ENCODE peak calls at places on chromosomes 7 and 10, in six cellular contexts. K, O, R, S, Z and V are unnamed samples.

GRCh38 chr10:95214369-95214768 is 20.3 kb downstream of the ACSM6 start:
- DNase-seq in K (no peak), O (no peak), R (no peak), S (no peak), Z (no peak), V (no peak)

GRCh38 chr7:155408657-155409586 is 49.0 kb upstream of the EN2 start:
- DNase-seq in K (no peak), O (no peak), R (no peak), S (no peak), Z (no peak), V (no peak)

GRCh38 chr7:33735403-33735802 is 169.9 kb upstream of the BMPER start:
- DNase-seq in K (no peak), O (no peak), R (no peak), S (no peak), Z (no peak), V (no peak)

GRCh38 chr10:501596-501995 is 187.9 kb downstream of the DIP2C start:
- DNase-seq in K (peak; percentile 61), O (no peak), R (no peak), S (no peak), Z (no peak), V (no peak)

GRCh38 chr7:50409856-50410468 is 40.2 kb downstream of the FIGNL1 start:
- DNase-seq in K (no peak), O (no peak), R (no peak), S (no peak), Z (no peak), V (no peak)

GRCh38 chr7:25289522-25289921 is 61.2 kb upstream of the NPVF start:
- DNase-seq in K (no peak), O (no peak), R (no peak), S (no peak), Z (no peak), V (no peak)

GRCh38 chr7:151309306-151309705 is 32.3 kb upstream of the NUB1 start:
- DNase-seq in K (no peak), O (no peak), R (no peak), S (no peak), Z (no peak), V (no peak)

GRCh38 chr10:49076741-49077521 is 38.4 kb downstream of the VSTM4 start:
- DNase-seq in K (no peak), O (peak; percentile 1), R (no peak), S (no peak), Z (no peak), V (no peak)

GRCh38 chr10:17915181-17915580 is 36.5 kb upstream of the SLC39A12 start:
- DNase-seq in K (no peak), O (no peak), R (no peak), S (no peak), Z (no peak), V (no peak)

GRCh38 chr7:137592232-137592896 is 248.8 kb upstream of the PTN start:
- DNase-seq in K (peak; percentile 80), O (peak; percentile 55), R (peak; percentile 76), S (peak; percentile 54), Z (peak; percentile 47), V (no peak)

GRCh38 chr7:13278020-13278419 is 590.6 kb downstream of the ARL4A start:
- DNase-seq in K (no peak), O (no peak), R (no peak), S (no peak), Z (no peak), V (no peak)

GRCh38 chr7:136016649-136017395 is 39.7 kb upstream of the MTPN start:
- DNase-seq in K (no peak), O (no peak), R (no peak), S (no peak), Z (no peak), V (no peak)

GRCh38 chr7:103432713-103433112 is 13.3 kb downstream of the SLC26A5 start:
- DNase-seq in K (no peak), O (no peak), R (no peak), S (no peak), Z (no peak), V (no peak)

GRCh38 chr10:5343979-5344378 is 20.8 kb upstream of the UCN3 start:
- DNase-seq in K (no peak), O (no peak), R (no peak), S (no peak), Z (no peak), V (no peak)

GRCh38 chr10:85454386-85454785 is 912.2 kb downstream of the GRID1 start:
- DNase-seq in K (no peak), O (no peak), R (no peak), S (no peak), Z (no peak), V (no peak)

GRCh38 chr10:56370217-56371113 is 9.4 kb upstream of the ZWINT start:
- DNase-seq in K (no peak), O (no peak), R (peak; percentile 71), S (peak; percentile 51), Z (no peak), V (no peak)

DNA sequence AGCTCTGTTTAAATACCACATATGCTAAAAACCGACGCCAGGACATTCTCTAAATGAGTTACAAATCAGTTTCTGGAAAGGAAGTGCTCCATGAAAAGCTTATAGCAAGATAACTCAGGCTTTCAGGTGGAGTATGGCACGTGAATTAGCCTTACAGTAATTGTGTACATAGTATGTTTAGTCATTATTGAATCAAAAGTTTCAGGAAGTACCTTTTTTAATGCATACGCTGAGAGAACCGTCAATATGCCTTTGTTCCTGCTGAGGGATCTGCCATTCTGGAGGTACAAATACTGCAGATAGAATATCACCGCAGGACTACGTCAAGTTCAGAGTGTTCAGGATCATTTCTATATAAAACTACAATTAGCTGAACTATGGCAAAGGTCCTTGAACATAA is 45.7 kb downstream of the ANKMY2 start:
- DNase-seq in K (no peak), O (no peak), R (no peak), S (no peak), Z (no peak), V (no peak)
- H3K27ac ChIP-seq in K (no peak overlapping the region), O (no peak overlapping the region), R (no peak overlapping the region), S (no peak overlapping the region), Z (no peak overlapping the region), V (no peak overlapping the region)

DNA sequence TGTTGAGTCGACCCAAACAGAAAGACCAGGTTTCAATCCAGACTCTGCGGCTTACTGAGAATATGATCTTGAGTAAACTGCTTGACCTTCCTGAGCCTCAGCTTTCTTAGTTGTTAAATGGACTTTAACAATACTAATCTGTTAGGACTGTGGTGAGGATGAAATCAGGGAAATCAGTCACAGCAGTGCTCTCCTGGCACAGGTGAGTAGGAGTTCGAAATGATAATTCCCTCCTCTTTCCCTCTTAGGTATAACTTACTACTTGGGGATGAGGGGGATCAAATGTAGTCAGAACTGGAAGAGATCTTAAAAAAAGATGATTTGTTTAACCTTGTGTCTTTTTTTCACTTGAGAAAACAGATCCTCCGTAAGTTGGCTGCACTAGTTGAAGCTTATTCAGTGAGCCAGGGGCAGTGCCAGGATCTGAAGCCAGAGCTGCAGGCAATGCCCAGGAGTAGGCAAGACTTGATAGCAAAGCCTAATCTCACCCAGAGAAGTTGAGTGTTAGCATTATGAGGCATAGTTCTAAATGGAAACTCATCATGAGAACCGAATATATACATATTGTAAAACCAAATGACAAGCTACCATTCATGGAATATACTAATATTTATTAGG is 1.8 kb upstream of the MAGI2 start:
- DNase-seq in K (no peak), O (no peak), R (no peak), S (no peak), Z (no peak), V (no peak)
- H3K4me3 ChIP-seq in K (peak overlapping the region; percentile 74), O (peak overlapping the region; percentile 95), R (no peak overlapping the region), S (no peak overlapping the region), Z (no peak overlapping the region), V (peak overlapping the region; percentile 90)

DNA sequence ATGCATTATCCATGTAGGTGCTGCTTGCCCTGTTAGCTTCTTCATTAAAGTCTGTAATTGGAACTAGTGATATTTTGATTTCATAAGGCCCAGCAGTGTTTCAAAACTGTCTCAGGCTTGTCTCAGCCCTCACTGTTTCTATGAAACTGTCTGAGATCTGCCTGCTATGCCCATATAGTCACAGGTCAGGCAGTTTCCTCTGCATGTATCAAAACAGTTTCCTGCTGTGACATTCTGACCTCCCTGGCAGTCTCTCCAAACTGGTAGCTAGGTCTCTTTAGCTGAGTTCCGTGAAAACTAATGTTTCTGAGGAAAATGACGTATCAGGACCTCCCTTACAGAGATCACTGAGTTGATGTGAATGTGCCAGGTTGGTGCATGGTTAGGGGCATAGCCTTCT is 18.9 kb upstream of the SEMA3D start:
- DNase-seq in K (no peak), O (no peak), R (no peak), S (no peak), Z (no peak), V (no peak)
- H3K4me1 ChIP-seq in K (no peaks in the 10 kb centered on the region), O (no peaks in the 10 kb centered on the region), R (no peaks in the 10 kb centered on the region), S (no peaks in the 10 kb centered on the region), Z (no peaks in the 10 kb centered on the region), V (no peaks in the 10 kb centered on the region)

DNA sequence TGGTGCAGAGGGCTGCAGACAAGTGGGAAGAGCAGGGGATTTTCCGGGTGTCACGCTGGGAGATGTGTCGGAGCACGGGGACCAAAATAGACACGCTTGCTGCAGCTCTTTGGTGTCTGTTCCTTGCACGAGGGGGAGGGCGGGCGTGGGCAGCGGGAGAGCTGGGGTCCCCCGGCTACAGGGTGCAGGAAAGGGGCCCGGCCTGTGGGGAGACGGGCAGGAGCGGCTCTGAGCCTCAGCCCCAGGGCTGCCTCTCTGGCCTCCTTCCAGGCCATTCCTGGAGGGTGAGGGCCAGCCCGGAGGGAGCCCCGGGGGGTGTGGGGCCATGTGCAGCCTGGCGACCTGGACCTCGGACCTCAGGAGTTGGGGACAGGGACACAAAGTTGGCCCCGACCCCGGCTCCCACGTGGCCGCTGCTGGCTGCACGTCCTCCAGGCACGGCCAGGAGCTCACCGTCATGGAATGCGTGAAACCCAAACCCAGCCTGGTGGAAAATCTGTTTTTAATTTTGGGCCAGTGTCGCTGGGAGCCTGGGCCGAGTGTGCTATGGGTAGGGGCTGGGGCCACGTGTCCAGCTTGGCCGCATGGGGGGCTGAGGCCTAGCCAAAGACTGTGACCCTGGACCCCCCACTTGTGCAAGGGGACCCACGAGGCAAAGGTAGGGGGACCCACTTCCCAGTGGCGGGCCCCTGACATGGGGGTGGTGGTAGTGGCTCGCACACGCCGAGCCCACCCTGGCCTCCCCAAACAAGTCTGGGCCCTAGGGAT is 6.6 kb downstream of the TTYH3 start:
- DNase-seq in K (peak; percentile 83), O (peak; percentile 49), R (no peak), S (no peak), Z (no peak), V (no peak)
- H3K27ac ChIP-seq in K (peak overlapping the region; percentile 18), O (peak overlapping the region; percentile 69), R (no peak overlapping the region), S (no peak overlapping the region), Z (peak overlapping the region; percentile 31), V (peak overlapping the region; percentile 21)